ENCODE peak calls at places on chromosomes 7 and 10, in ten cellular contexts. R is OCI-LY7; W is left ventricle myocardium inferior; C is BJ; S is mucosa of descending colon; M is mesenchymal stem cell; Z is psoas muscle; V is fibroblast of the aortic adventitia; E is neuronal stem cell; J is CD8-positive, alpha-beta T cell. Q is an unnamed sample.

GRCh38 chr7:32163141-32163806 is 93.1 kb upstream of the PDE1C start:
- DNase-seq in R (no peak), W (peak), C (peak), S (peak), M (peak), Z (peak), V (peak), E (no peak), J (no peak), Q (peak)

GRCh38 chr10:113029055-113029440 is 79.0 kb downstream of the TCF7L2 start:
- DNase-seq in R (no peak), W (no peak), C (no peak), S (no peak), M (peak), Z (no peak), V (peak), E (no peak), J (no peak), Q (peak)

GRCh38 chr10:72772031-72772430 is 80.1 kb downstream of the MCU start:
- DNase-seq in R (no peak), W (no peak), C (no peak), S (no peak), M (no peak), Z (no peak), V (no peak), E (no peak), J (no peak), Q (no peak)

GRCh38 chr10:6364893-6365292 is 162.2 kb downstream of the PFKFB3 start:
- DNase-seq in R (no peak), W (no peak), C (no peak), S (no peak), M (peak), Z (no peak), V (no peak), E (no peak), J (no peak), Q (no peak)

GRCh38 chr10:132388901-132389630 is 7.9 kb upstream of the PWWP2B start:
- DNase-seq in R (peak), W (peak), C (no peak), S (peak), M (no peak), Z (peak), V (no peak), E (no peak), J (no peak), Q (no peak)

GRCh38 chr10:47326306-47326926 is 4.2 kb downstream of the GDF2 start:
- DNase-seq in R (no peak), W (no peak), C (no peak), S (no peak), M (no peak), Z (peak), V (no peak), E (no peak), J (no peak), Q (no peak)

GRCh38 chr7:111103678-111104274 is 12.8 kb downstream of the LRRN3 start:
- DNase-seq in R (no peak), W (no peak), C (no peak), S (no peak), M (no peak), Z (no peak), V (no peak), E (no peak), J (no peak), Q (no peak)

GRCh38 chr7:15853832-15854470 is 167.5 kb upstream of the MEOX2 start:
- DNase-seq in R (no peak), W (no peak), C (no peak), S (no peak), M (peak), Z (no peak), V (peak), E (no peak), J (no peak), Q (no peak)

GRCh38 chr10:31808258-31809218 is 120.1 kb downstream of the ARHGAP12 start:
- DNase-seq in R (peak), W (no peak), C (no peak), S (no peak), M (peak), Z (peak), V (peak), E (peak), J (no peak), Q (peak)

GRCh38 chr7:119482209-119482608 is 790.8 kb upstream of the KCND2 start:
- DNase-seq in R (peak), W (no peak), C (no peak), S (no peak), M (peak), Z (no peak), V (peak), E (peak), J (no peak), Q (peak)

GRCh38 chr7:4416436-4417092 is 265.5 kb upstream of the FOXK1 start:
- DNase-seq in R (no peak), W (peak), C (no peak), S (no peak), M (no peak), Z (no peak), V (peak), E (no peak), J (no peak), Q (no peak)

GRCh38 chr7:48242846-48243245 is 71.6 kb downstream of the ABCA13 start:
- DNase-seq in R (no peak), W (no peak), C (no peak), S (no peak), M (no peak), Z (no peak), V (no peak), E (no peak), J (no peak), Q (no peak)

GRCh38 chr10:58460157-58460556 is 52.5 kb upstream of the BICC1 start:
- DNase-seq in R (no peak), W (no peak), C (no peak), S (no peak), M (no peak), Z (no peak), V (no peak), E (no peak), J (no peak), Q (no peak)

GRCh38 chr7:25391295-25391861 is 163.1 kb upstream of the NPVF start:
- DNase-seq in R (peak), W (no peak), C (no peak), S (no peak), M (peak), Z (no peak), V (peak), E (no peak), J (no peak), Q (peak)

GRCh38 chr7:158876984-158877383 is 20.6 kb downstream of the DYNC2I1 start:
- DNase-seq in R (no peak), W (no peak), C (no peak), S (no peak), M (no peak), Z (no peak), V (no peak), E (no peak), J (no peak), Q (no peak)

GRCh38 chr10:110556993-110557601 is 10.4 kb upstream of the SMC3 start:
- DNase-seq in R (peak), W (no peak), C (no peak), S (no peak), M (peak), Z (no peak), V (peak), E (peak), J (peak), Q (peak)

GRCh38 chr7:141231018-141231792 is 157.3 kb downstream of the TMEM178B start:
- DNase-seq in R (no peak), W (peak), C (no peak), S (no peak), M (peak), Z (no peak), V (peak), E (no peak), J (no peak), Q (peak)

GRCh38 chr7:108000875-108001758 is 1.8 kb downstream of the LAMB1 start:
- DNase-seq in R (no peak), W (peak), C (no peak), S (peak), M (peak), Z (peak), V (peak), E (peak), J (no peak), Q (peak)

GRCh38 chr7:94049615-94050014 is 45.5 kb upstream of the BET1 start:
- DNase-seq in R (peak), W (no peak), C (no peak), S (no peak), M (no peak), Z (no peak), V (no peak), E (no peak), J (no peak), Q (no peak)

GRCh38 chr7:29255199-29255838 is 60.7 kb downstream of the CHN2 start:
- DNase-seq in R (no peak), W (no peak), C (no peak), S (no peak), M (peak), Z (no peak), V (no peak), E (no peak), J (no peak), Q (no peak)

GRCh38 chr10:24518981-24519597 is 204.6 kb downstream of the ARHGAP21 start:
- DNase-seq in R (peak), W (peak), C (no peak), S (peak), M (peak), Z (peak), V (peak), E (peak), J (no peak), Q (peak)

GRCh38 chr10:69479241-69479730 is 28.0 kb downstream of the TSPAN15 start:
- DNase-seq in R (no peak), W (peak), C (no peak), S (no peak), M (no peak), Z (peak), V (no peak), E (no peak), J (no peak), Q (no peak)

GRCh38 chr7:7333610-7334009 is 151.3 kb downstream of the C1GALT1 start:
- DNase-seq in R (no peak), W (no peak), C (no peak), S (no peak), M (no peak), Z (no peak), V (no peak), E (no peak), J (no peak), Q (no peak)

GRCh38 chr10:131729938-131730660 is 170.7 kb upstream of the PPP2R2D start:
- DNase-seq in R (no peak), W (no peak), C (no peak), S (no peak), M (no peak), Z (peak), V (no peak), E (no peak), J (peak), Q (no peak)

GRCh38 chr7:26305048-26305868 is 13.6 kb downstream of the SNX10 start:
- DNase-seq in R (peak), W (no peak), C (no peak), S (no peak), M (peak), Z (no peak), V (no peak), E (no peak), J (no peak), Q (no peak)

GRCh38 chr10:102775973-102776669 is 32.4 kb downstream of the WBP1L start:
- DNase-seq in R (no peak), W (peak), C (no peak), S (peak), M (peak), Z (peak), V (peak), E (no peak), J (no peak), Q (peak)
- H3K4me3 ChIP-seq in R (no peak), W (peak), C (no peak), S (no peak), M (peak), Z (peak), V (peak), E (no peak), J (no peak), Q (peak)

GRCh38 chr7:117323877-117324699 is 1.2 kb upstream of the WNT2 start:
- DNase-seq in R (no peak), W (peak), C (peak), S (no peak), M (peak), Z (peak), V (peak), E (peak), J (no peak), Q (peak)
- H3K4me3 ChIP-seq in R (no peak), W (peak), C (peak), S (no peak), M (peak), Z (peak), V (peak), E (peak), J (no peak), Q (peak)

GRCh38 chr7:36653011-36653670 is 71.2 kb downstream of the AOAH start:
- DNase-seq in R (no peak), W (no peak), C (no peak), S (no peak), M (no peak), Z (no peak), V (peak), E (no peak), J (no peak), Q (peak)
- H3K4me3 ChIP-seq in R (no peak), W (no peak), C (no peak), S (no peak), M (no peak), Z (no peak), V (no peak), E (no peak), J (no peak), Q (no peak)

DNA sequence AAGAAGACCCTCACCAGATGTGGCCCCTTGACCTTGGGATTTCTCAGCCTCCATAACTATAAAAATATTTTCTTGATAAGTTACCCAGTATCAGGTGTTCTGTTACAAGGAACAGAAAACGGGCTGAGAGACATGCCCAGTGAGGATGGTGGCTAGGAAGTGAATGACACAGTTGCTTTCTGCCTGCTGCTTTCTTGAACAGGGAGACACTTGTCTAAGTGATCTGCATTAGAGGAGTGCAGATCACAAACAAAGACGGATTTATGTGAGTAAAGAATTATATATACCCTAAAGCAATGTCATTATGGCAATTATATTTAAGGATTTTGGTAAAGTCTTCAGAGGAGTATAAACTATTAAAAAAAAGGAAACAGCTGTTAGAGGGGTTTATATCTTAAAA is 169.2 kb upstream of the AHR start:
- DNase-seq in R (no peak), W (no peak), C (no peak), S (no peak), M (no peak), Z (no peak), V (no peak), E (no peak), J (no peak), Q (no peak)
- H3K4me3 ChIP-seq in R (no peak), W (no peak), C (no peak), S (no peak), M (no peak), Z (no peak), V (no peak), E (no peak), J (no peak), Q (no peak)

GRCh38 chr7:120742370-120742769 is 115.6 kb downstream of the TSPAN12 start:
- DNase-seq in R (no peak), W (no peak), C (no peak), S (no peak), M (no peak), Z (no peak), V (no peak), E (peak), J (no peak), Q (no peak)

GRCh38 chr7:120743128-120743527 is 114.8 kb downstream of the TSPAN12 start:
- DNase-seq in R (no peak), W (no peak), C (no peak), S (no peak), M (no peak), Z (no peak), V (no peak), E (no peak), J (no peak), Q (no peak)

GRCh38 chr7:120738816-120739215 is 119.1 kb downstream of the TSPAN12 start:
- DNase-seq in R (no peak), W (no peak), C (no peak), S (no peak), M (no peak), Z (no peak), V (no peak), E (no peak), J (no peak), Q (no peak)

GRCh38 chr7:120741371-120742042 is 116.4 kb downstream of the TSPAN12 start:
- DNase-seq in R (no peak), W (no peak), C (no peak), S (no peak), M (no peak), Z (no peak), V (no peak), E (no peak), J (no peak), Q (no peak)

GRCh38 chr7:120740348-120740747 is 117.6 kb downstream of the TSPAN12 start:
- DNase-seq in R (no peak), W (no peak), C (no peak), S (no peak), M (peak), Z (no peak), V (peak), E (no peak), J (no peak), Q (peak)
- H3K4me3 ChIP-seq in R (no peak), W (peak), C (no peak), S (no peak), M (peak), Z (peak), V (peak), E (no peak), J (no peak), Q (peak)

Q was measured in astrocyte of the spinal cord.